ENCODE peak calls at places on chromosomes 13 and 19, in seven cellular contexts. A, B, N, Q, Y, H and O are unnamed samples.

GRCh38 chr13:47146991-47147783 is 250.3 kb upstream of the HTR2A start:
- DNase-seq in A (no peak), N (no peak), Q (no peak), B (no peak), H (no peak), Y (no peak), O (no peak)

GRCh38 chr13:29859971-29860370 is 9.6 kb upstream of the UBL3 start:
- DNase-seq in B (no peak), A (no peak), Q (no peak), H (no peak), N (no peak), Y (no peak), O (no peak)

GRCh38 chr13:48151343-48151742 is 56.4 kb upstream of the MED4 start:
- DNase-seq in A (no peak), N (no peak), Q (no peak), H (no peak), Y (no peak), B (no peak), O (no peak)

GRCh38 chr13:27419333-27419732 is 5.1 kb upstream of the GTF3A start:
- DNase-seq in B (no peak), A (no peak), Y (no peak), N (no peak), H (no peak), Q (no peak), O (no peak)

GRCh38 chr13:27969073-27969865 is at the start of gene CDX2:
- DNase-seq in A (peak; percentile 87), H (no peak), B (no peak), Q (no peak), N (no peak), Y (no peak), O (no peak)

GRCh38 chr13:43087960-43088580 is 64.7 kb downstream of the DNAJC15 start:
- DNase-seq in Y (no peak), N (no peak), Q (no peak), H (no peak), A (no peak), B (no peak), O (no peak)

GRCh38 chr19:48560095-48560530 is 8.1 kb downstream of the SULT2B1 start:
- DNase-seq in H (no peak), Q (no peak), A (peak; percentile 60), B (no peak), N (no peak), Y (no peak), O (no peak)

GRCh38 chr19:17281391-17282304 is at the start of gene ANKLE1:
- DNase-seq in Q (no peak), H (no peak), B (no peak), N (no peak), Y (peak; percentile 80), A (peak; percentile 88), O (no peak)

GRCh38 chr13:75530536-75530935 is 7.1 kb downstream of the COMMD6 start:
- DNase-seq in Y (no peak), N (no peak), B (no peak), A (no peak), Q (no peak), H (no peak), O (no peak)

GRCh38 chr19:33781996-33782395 is 14.7 kb upstream of the KCTD15 start:
- DNase-seq in Q (no peak), Y (no peak), N (no peak), H (no peak), A (no peak), B (no peak), O (no peak)

GRCh38 chr13:98482476-98483444 is 94.1 kb downstream of the STK24 start:
- DNase-seq in A (peak; percentile 46), Q (no peak), H (no peak), N (peak; percentile 95), Y (peak; percentile 83), B (peak; percentile 87), O (peak; percentile 70)

GRCh38 chr13:44818428-44818827 is 170.8 kb downstream of the NUFIP1 start:
- DNase-seq in N (no peak), H (no peak), Y (no peak), A (peak; percentile 79), B (no peak), Q (no peak), O (no peak)

GRCh38 chr13:97875911-97876310 is 77.6 kb upstream of the IPO5 start:
- DNase-seq in A (peak; percentile 3), H (no peak), Q (no peak), N (no peak), B (no peak), Y (no peak), O (peak; percentile 42)

GRCh38 chr19:16112778-16113177 is 1.1 kb downstream of the RAB8A start:
- DNase-seq in H (no peak), A (no peak), N (no peak), Q (no peak), Y (no peak), B (no peak), O (peak; percentile 12)

GRCh38 chr13:33069365-33069764 is 53.1 kb downstream of the KL start:
- DNase-seq in Q (no peak), Y (no peak), N (no peak), A (peak; percentile 48), B (no peak), H (no peak), O (no peak)

GRCh38 chr13:21668665-21669599 is 1.9 kb upstream of the FGF9 start:
- DNase-seq in N (peak; percentile 68), H (no peak), Y (peak; percentile 79), Q (no peak), B (peak; percentile 63), A (peak; percentile 69), O (peak; percentile 27)

GRCh38 chr19:47417746-47418594 is 1.4 kb downstream of the MEIS3 start:
- DNase-seq in Y (peak; percentile 65), N (no peak), A (peak; percentile 38), B (peak; percentile 58), H (no peak), Q (no peak), O (no peak)

GRCh38 chr19:30171795-30172642 is 200.2 kb upstream of the ZNF536 start:
- DNase-seq in Y (no peak), H (no peak), N (no peak), A (no peak), Q (no peak), B (no peak), O (no peak)

GRCh38 chr13:113827021-113827420 is 36.9 kb downstream of the GAS6 start:
- DNase-seq in Y (peak; percentile 30), N (no peak), Q (no peak), H (no peak), B (no peak), A (no peak), O (no peak)

GRCh38 chr13:52975969-52976368 is 52.6 kb upstream of the OLFM4 start:
- DNase-seq in A (no peak), Y (no peak), H (no peak), B (no peak), N (no peak), Q (no peak), O (no peak)

GRCh38 chr13:112445411-112446271 is 69.5 kb downstream of the SPACA7 start:
- DNase-seq in Q (no peak), B (peak; percentile 57), H (no peak), N (peak; percentile 24), A (no peak), Y (peak; percentile 61), O (no peak)

GRCh38 chr19:40990972-40991381 is at the start of gene CYP2B6:
- DNase-seq in Y (no peak), B (no peak), A (no peak), Q (no peak), H (no peak), N (no peak), O (no peak)

GRCh38 chr19:30224689-30225606 is 147.2 kb upstream of the ZNF536 start:
- DNase-seq in N (no peak), B (no peak), H (no peak), Y (no peak), Q (no peak), A (peak; percentile 44), O (no peak)

GRCh38 chr13:74299688-74300087 is 165.5 kb upstream of the KLF12 start:
- DNase-seq in Y (no peak), B (no peak), Q (no peak), A (no peak), N (no peak), H (no peak), O (no peak)

GRCh38 chr19:33075519-33075918 is 5.5 kb upstream of the GPATCH1 start:
- DNase-seq in H (no peak), Q (no peak), Y (no peak), B (no peak), A (no peak), N (no peak), O (no peak)

GRCh38 chr19:51027873-51028272 is 1.5 kb upstream of the KLK11 start:
- DNase-seq in Y (no peak), B (no peak), N (no peak), A (no peak), Q (no peak), H (no peak), O (no peak)

GRCh38 chr13:102913924-102914628 is 68.2 kb downstream of the ERCC5 start:
- DNase-seq in Y (no peak), N (no peak), H (no peak), B (no peak), A (no peak), Q (no peak), O (no peak)

GRCh38 chr13:53237696-53238095 is 209.1 kb downstream of the OLFM4 start:
- DNase-seq in H (no peak), N (no peak), Y (no peak), B (no peak), Q (no peak), A (no peak), O (no peak)

GRCh38 chr19:20385056-20385455 is 180.5 kb downstream of the ZNF737 start:
- DNase-seq in H (no peak), A (no peak), Y (no peak), B (no peak), N (no peak), Q (no peak), O (no peak)

DNA sequence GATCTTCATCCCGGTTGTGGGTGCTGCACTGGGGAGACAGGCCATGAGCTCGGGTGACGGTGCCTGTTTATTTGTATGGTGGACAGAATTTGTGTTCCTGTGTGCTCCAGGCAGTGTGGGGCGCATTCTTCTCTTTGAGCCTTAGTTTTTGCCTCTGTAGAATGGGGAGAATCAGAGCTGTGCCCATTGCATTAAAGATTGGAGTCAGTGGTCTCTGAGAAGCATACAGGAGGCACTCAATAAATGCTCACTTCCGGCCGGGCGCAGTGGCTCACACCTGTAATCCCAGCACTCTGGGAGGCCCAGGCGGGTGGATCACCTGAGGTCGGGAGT is 23.0 kb downstream of the NFIC start:
- DNase-seq in B (no peak), A (no peak), Q (no peak), H (no peak), Y (no peak), N (no peak), O (no peak)
- H3K27ac ChIP-seq in B (peak overlapping the region; percentile 45), A (no peak overlapping the region), Q (peak overlapping the region; percentile 52), H (no peak overlapping the region), Y (peak overlapping the region; percentile 2), N (peak overlapping the region; percentile 100), O (peak overlapping the region; percentile 1)

GRCh38 chr19:49718511-49718910 is 27.6 kb downstream of the CPT1C start:
- DNase-seq in B (no peak), Y (no peak), N (no peak), A (peak; percentile 20), Q (no peak), H (no peak), O (no peak)
- H3K4me3 ChIP-seq in B (no peak overlapping the region), Y (no peak overlapping the region), N (no peak overlapping the region), A (no peak overlapping the region), Q (no peak overlapping the region), H (no peak overlapping the region), O (no peak overlapping the region)

GRCh38 chr19:45404557-45405434 is at the start of gene PPP1R13L:
- DNase-seq in Q (no peak), Y (peak; percentile 95), B (peak; percentile 95), A (peak; percentile 97), H (peak; percentile 23), N (peak; percentile 93), O (peak; percentile 93)
- H3K27ac ChIP-seq in Q (peak within 1 kb of the TSS; percentile 89), Y (peak within 1 kb of the TSS; percentile 88), B (peak within 1 kb of the TSS; percentile 97), A (peak within 1 kb of the TSS; percentile 94), H (peak within 1 kb of the TSS; percentile 73), N (peak within 1 kb of the TSS; percentile 89), O (peak within 1 kb of the TSS; percentile 94)

GRCh38 chr19:55301459-55302331 is 17.9 kb downstream of the BRSK1 start:
- DNase-seq in Y (peak; percentile 93), Q (peak; percentile 24), A (peak; percentile 96), N (peak; percentile 85), B (peak; percentile 94), H (peak; percentile 89), O (peak; percentile 96)
- H3K4me3 ChIP-seq in Y (peak overlapping the region; percentile 25), Q (peak overlapping the region; percentile 41), A (peak overlapping the region; percentile 48), N (peak overlapping the region; percentile 34), B (peak overlapping the region; percentile 32), H (peak overlapping the region; percentile 45), O (no peak overlapping the region)